ENCODE peak calls at places on chromosomes 2 and 18, in eight cellular contexts. R, F, T, H, W, Y, L and B are unnamed samples.

GRCh38 chr18:65352183-65352582 is 398.6 kb upstream of the CDH7 start:
- DNase-seq in R (no peak), F (no peak), T (no peak), H (no peak), W (peak; percentile 37), Y (no peak), L (no peak), B (no peak)

GRCh38 chr2:177606636-177607035 is 214.1 kb downstream of the AGPS start:
- DNase-seq in R (no peak), F (no peak), T (peak; percentile 11), H (no peak), W (no peak), Y (no peak), L (no peak), B (no peak)

GRCh38 chr2:139872032-139872431 is 1091.8 kb upstream of the NXPH2 start:
- DNase-seq in R (no peak), F (no peak), T (no peak), H (no peak), W (no peak), Y (peak; percentile 46), L (no peak), B (no peak)

GRCh38 chr2:129008055-129008880 is 689.6 kb upstream of the HS6ST1 start:
- DNase-seq in R (no peak), F (no peak), T (peak; percentile 1), H (no peak), W (no peak), Y (no peak), L (no peak), B (no peak)

GRCh38 chr2:65199194-65199593 is 28.4 kb upstream of the ACTR2 start:
- DNase-seq in R (no peak), F (no peak), T (no peak), H (no peak), W (no peak), Y (no peak), L (no peak), B (no peak)

GRCh38 chr2:205889073-205889472 is 196.9 kb downstream of the INO80D start:
- DNase-seq in R (no peak), F (no peak), T (peak; percentile 63), H (no peak), W (peak; percentile 83), Y (no peak), L (no peak), B (no peak)

GRCh38 chr2:82795446-82795845 is 1663.6 kb downstream of the SUCLG1 start:
- DNase-seq in R (no peak), F (no peak), T (peak; percentile 77), H (no peak), W (peak; percentile 81), Y (no peak), L (no peak), B (no peak)

GRCh38 chr2:173043466-173043865 is 32.2 kb upstream of the MAP3K20 start:
- DNase-seq in R (no peak), F (peak; percentile 77), T (no peak), H (no peak), W (no peak), Y (no peak), L (peak; percentile 60), B (no peak)

GRCh38 chr2:234823877-234824376 is 127.9 kb upstream of the SH3BP4 start:
- DNase-seq in R (peak; percentile 96), F (no peak), T (peak; percentile 100), H (no peak), W (peak; percentile 92), Y (no peak), L (no peak), B (no peak)

GRCh38 chr2:145160855-145161254 is 640.9 kb upstream of the ZEB2 start:
- DNase-seq in R (no peak), F (no peak), T (no peak), H (no peak), W (no peak), Y (no peak), L (no peak), B (no peak)

GRCh38 chr2:120854014-120854620 is 118.4 kb downstream of the GLI2 start:
- DNase-seq in R (no peak), F (peak; percentile 15), T (no peak), H (no peak), W (no peak), Y (peak; percentile 40), L (no peak), B (no peak)

GRCh38 chr2:188808921-188809320 is 165.3 kb upstream of the COL3A1 start:
- DNase-seq in R (no peak), F (no peak), T (peak; percentile 95), H (no peak), W (no peak), Y (no peak), L (no peak), B (no peak)

GRCh38 chr2:120863173-120863545 is 127.5 kb downstream of the GLI2 start:
- DNase-seq in R (no peak), F (peak; percentile 54), T (no peak), H (no peak), W (no peak), Y (no peak), L (peak; percentile 44), B (no peak)

GRCh38 chr2:230218411-230218810 is 1.4 kb downstream of the SP110 start:
- DNase-seq in R (no peak), F (no peak), T (no peak), H (no peak), W (no peak), Y (no peak), L (no peak), B (no peak)

GRCh38 chr2:20196053-20196880 is 28.7 kb downstream of the SDC1 start:
- DNase-seq in R (no peak), F (peak; percentile 85), T (no peak), H (no peak), W (no peak), Y (no peak), L (no peak), B (peak; percentile 80)

GRCh38 chr18:59065684-59066083 is 74.0 kb upstream of the SEC11C start:
- DNase-seq in R (no peak), F (no peak), T (peak; percentile 44), H (no peak), W (peak; percentile 82), Y (no peak), L (no peak), B (no peak)

GRCh38 chr2:12321017-12321641 is 395.6 kb upstream of the TRIB2 start:
- DNase-seq in R (peak; percentile 90), F (no peak), T (peak; percentile 99), H (no peak), W (peak; percentile 87), Y (no peak), L (peak; percentile 72), B (no peak)

GRCh38 chr2:227411320-227411989 is 23.7 kb upstream of the SCYGR1 start:
- DNase-seq in R (no peak), F (no peak), T (peak; percentile 90), H (no peak), W (peak; percentile 36), Y (no peak), L (no peak), B (no peak)

GRCh38 chr2:177806025-177806424 is 266.6 kb downstream of the PDE11A start:
- DNase-seq in R (no peak), F (no peak), T (peak; percentile 88), H (no peak), W (no peak), Y (no peak), L (no peak), B (no peak)

DNA sequence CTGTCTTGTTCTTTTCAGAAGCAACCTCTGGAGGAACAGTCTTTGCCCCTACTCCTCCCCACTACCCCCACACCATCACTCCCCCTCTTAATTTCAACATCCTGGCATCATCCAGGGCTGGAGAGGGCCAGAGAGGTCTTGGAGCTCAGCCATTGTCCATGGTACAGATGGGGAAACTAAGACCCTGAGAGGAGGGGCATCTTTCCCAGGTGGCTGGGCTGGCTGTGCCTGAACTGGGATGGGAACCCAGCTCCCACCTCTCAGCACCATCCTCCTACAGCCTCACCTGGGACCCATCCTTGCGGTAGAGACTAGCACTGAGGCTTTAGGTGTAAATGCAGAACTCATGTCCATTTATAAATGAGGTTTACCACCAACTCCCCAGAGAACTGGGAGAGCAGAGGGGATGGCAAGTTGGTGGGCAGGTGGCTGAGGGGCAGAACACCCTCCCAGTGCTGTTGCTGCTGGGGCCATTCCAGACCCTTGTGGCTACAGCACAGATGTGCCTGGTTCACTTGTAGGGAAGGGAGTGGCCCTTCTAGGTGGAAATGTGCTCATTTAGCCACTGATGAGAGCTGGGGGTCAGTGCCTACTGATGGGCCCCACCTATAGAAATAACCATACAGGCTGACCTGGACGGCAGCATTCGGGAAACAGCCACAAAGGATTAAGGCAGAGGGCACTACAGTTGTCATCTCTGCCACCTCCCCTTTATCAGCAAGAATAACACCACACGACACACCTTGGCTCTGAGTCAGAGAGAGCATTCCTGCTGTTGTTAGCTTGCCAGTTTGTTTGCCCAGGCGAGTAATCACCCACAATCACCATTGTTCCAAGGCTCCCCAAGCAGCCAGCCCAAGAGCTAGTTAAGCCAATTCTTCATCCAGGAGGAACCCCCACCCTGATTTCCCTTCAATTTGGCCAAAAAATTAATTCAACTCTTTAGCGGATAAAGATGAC is 2.1 kb downstream of the MLPH start:
- DNase-seq in R (no peak), F (no peak), T (peak; percentile 72), H (no peak), W (peak; percentile 96), Y (peak; percentile 71), L (no peak), B (peak; percentile 91)
- TF ChIP-seq CTCF in R (no peak), F (no peak), T (no peak), H (no peak), W (no peak), Y (no peak), L (no peak), B (no peak)

DNA sequence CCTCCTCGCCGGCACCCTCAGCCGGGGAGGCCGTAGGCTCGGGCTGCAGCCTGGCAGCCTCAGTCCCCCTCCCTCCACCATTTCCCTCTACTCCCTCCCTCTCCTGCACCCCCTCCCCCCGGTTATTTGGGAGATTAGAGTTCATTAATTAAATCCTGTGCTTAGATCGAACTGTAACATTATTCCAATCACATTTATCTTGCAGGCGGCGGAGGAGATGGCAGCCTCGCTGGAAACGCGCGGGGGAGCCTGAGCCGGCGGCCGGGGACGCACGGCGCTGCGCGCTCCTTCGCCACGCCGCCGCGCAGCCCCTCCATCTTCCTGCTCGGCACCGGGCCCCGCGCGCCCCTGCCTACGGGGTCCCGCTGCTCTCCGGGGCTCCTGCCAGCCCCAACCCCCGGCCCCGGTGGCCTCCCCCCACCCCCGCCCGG is at the start of gene ST8SIA3:
- DNase-seq in R (no peak), F (no peak), T (no peak), H (no peak), W (no peak), Y (peak; percentile 57), L (no peak), B (no peak)
- H3K27me3 ChIP-seq in R (peaks cover 35% of the 10 kb centered on the region), F (peaks cover 79% of the 10 kb centered on the region), T (no peaks in the 10 kb centered on the region), H (no peaks in the 10 kb centered on the region), W (peaks cover 64% of the 10 kb centered on the region), Y (peaks cover 59% of the 10 kb centered on the region), L (peaks cover 68% of the 10 kb centered on the region), B (peaks cover 5% of the 10 kb centered on the region)

GRCh38 chr2:42135381-42136312 is 33.5 kb upstream of the EML4 start:
- DNase-seq in R (no peak), F (no peak), T (no peak), H (no peak), W (no peak), Y (no peak), L (no peak), B (no peak)
- TF ChIP-seq CTCF in R (no peak), F (no peak), T (no peak), H (no peak), W (no peak), Y (peak; percentile 11), L (no peak), B (no peak)

DNA sequence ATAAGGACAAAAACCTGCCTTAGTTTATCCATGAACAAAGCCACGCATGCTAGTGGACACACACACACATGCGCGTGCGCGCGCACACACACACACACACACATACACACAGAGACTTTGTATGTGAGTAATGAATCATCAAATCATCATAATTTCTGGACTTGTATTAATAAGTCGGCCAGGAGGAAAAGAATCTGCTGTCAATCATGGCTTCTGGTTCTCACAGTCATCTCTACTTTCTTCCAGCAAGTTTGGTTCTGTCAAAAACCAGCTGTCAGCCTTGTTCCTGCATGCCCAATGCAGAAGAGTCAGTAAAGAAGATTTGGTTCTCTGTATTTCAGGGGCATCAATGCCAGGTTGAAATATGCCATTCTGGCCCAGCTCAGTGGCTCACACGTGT is 1.1 kb upstream of the TTR start:
- DNase-seq in R (no peak), F (no peak), T (no peak), H (no peak), W (no peak), Y (no peak), L (no peak), B (no peak)
- H3K27me3 ChIP-seq in R (no peaks in the 10 kb centered on the region), F (no peaks in the 10 kb centered on the region), T (no peaks in the 10 kb centered on the region), H (peaks cover 1% of the 10 kb centered on the region), W (no peaks in the 10 kb centered on the region), Y (no peaks in the 10 kb centered on the region), L (no peaks in the 10 kb centered on the region), B (no peaks in the 10 kb centered on the region)